ENCODE peak calls at places on chromosomes 3 and 15, in six cellular contexts. I is neuronal stem cell, U is mesenchymal stem cell, N is IMR-90, M is H1, E is H9. H is an unnamed sample.

GRCh38 chr3:195260286-195260905 is 10.6 kb downstream of the XXYLT1 start:
- DNase-seq in I (peak; percentile 35), E (peak; percentile 78), U (peak; percentile 45), M (peak; percentile 90), N (no peak), H (no peak)

GRCh38 chr15:66496951-66497501 is 536 bp downstream of the SNAPC5 start:
- DNase-seq in E (no peak), I (no peak), N (no peak), M (no peak), U (no peak), H (no peak)

GRCh38 chr3:23959147-23959900 is 14.2 kb downstream of the NR1D2 start:
- DNase-seq in N (peak; percentile 95), E (no peak), I (no peak), U (peak; percentile 90), M (no peak), H (peak; percentile 90)

GRCh38 chr3:31172336-31172735 is 277.9 kb upstream of the GADL1 start:
- DNase-seq in U (peak; percentile 4), M (no peak), E (no peak), I (no peak), N (no peak), H (no peak)

GRCh38 chr3:69092030-69092513 is 7.3 kb downstream of the ARL6IP5 start:
- DNase-seq in M (no peak), U (peak; percentile 37), N (no peak), I (no peak), E (no peak), H (no peak)

GRCh38 chr3:52456169-52456799 is 880 bp downstream of the NISCH start:
- DNase-seq in I (no peak), N (peak; percentile 20), U (peak; percentile 47), E (peak; percentile 45), M (peak; percentile 63), H (peak; percentile 43)

GRCh38 chr3:57755368-57756021 is 614 bp upstream of the SLMAP start:
- DNase-seq in E (no peak), M (no peak), U (no peak), I (no peak), N (peak; percentile 38), H (peak; percentile 83)

GRCh38 chr3:126110431-126111125 is 26.7 kb upstream of the SLC41A3 start:
- DNase-seq in E (no peak), N (no peak), M (peak; percentile 24), I (no peak), U (no peak), H (no peak)

GRCh38 chr3:102078864-102079808 is 229.8 kb downstream of the NFKBIZ start:
- DNase-seq in M (no peak), N (no peak), U (no peak), I (no peak), E (no peak), H (peak; percentile 44)

GRCh38 chr3:54696313-54696712 is 231.5 kb downstream of the LRTM1 start:
- DNase-seq in U (peak; percentile 6), I (no peak), N (no peak), M (no peak), E (no peak), H (no peak)

GRCh38 chr3:126267976-126268615 is 87.7 kb upstream of the ALDH1L1 start:
- DNase-seq in N (no peak), E (no peak), U (no peak), M (no peak), I (no peak), H (no peak)

GRCh38 chr3:106255870-106256248 is 387.0 kb upstream of the CBLB start:
- DNase-seq in E (no peak), N (no peak), U (no peak), M (no peak), I (no peak), H (no peak)

GRCh38 chr15:77010312-77010686 is 15.4 kb downstream of the PSTPIP1 start:
- DNase-seq in I (no peak), N (no peak), E (no peak), M (no peak), U (no peak), H (peak; percentile 33)

GRCh38 chr3:174844746-174845145 is 14.4 kb upstream of the NAALADL2 start:
- DNase-seq in U (no peak), N (no peak), E (no peak), I (no peak), M (no peak), H (no peak)

GRCh38 chr3:166527325-166527724 is 690.1 kb upstream of the BCHE start:
- DNase-seq in U (no peak), E (no peak), M (no peak), N (peak; percentile 3), I (no peak), H (no peak)

GRCh38 chr3:186705882-186706780 is 11.0 kb upstream of the KNG1 start:
- DNase-seq in I (no peak), E (no peak), M (no peak), U (no peak), N (no peak), H (no peak)

GRCh38 chr15:68205558-68205944 is 419 bp upstream of the CALML4 start:
- DNase-seq in E (no peak), N (no peak), I (no peak), M (no peak), U (no peak), H (no peak)

GRCh38 chr3:32316976-32317375 is 74.7 kb upstream of the CMTM7 start:
- DNase-seq in N (no peak), I (no peak), E (no peak), M (no peak), U (no peak), H (no peak)

GRCh38 chr3:34568766-34569165 is 770.3 kb downstream of the PDCD6IP start:
- DNase-seq in N (no peak), M (no peak), U (no peak), I (no peak), E (no peak), H (peak; percentile 80)

GRCh38 chr3:34569437-34569836 is 771.0 kb downstream of the PDCD6IP start:
- DNase-seq in N (no peak), I (no peak), U (no peak), M (no peak), E (no peak), H (no peak)

GRCh38 chr3:34567266-34567665 is 768.8 kb downstream of the PDCD6IP start:
- DNase-seq in N (no peak), I (no peak), E (no peak), U (no peak), M (no peak), H (no peak)

GRCh38 chr3:34570916-34571705 is 772.7 kb downstream of the PDCD6IP start:
- DNase-seq in U (no peak), I (no peak), M (no peak), E (no peak), N (no peak), H (peak; percentile 68)

DNA sequence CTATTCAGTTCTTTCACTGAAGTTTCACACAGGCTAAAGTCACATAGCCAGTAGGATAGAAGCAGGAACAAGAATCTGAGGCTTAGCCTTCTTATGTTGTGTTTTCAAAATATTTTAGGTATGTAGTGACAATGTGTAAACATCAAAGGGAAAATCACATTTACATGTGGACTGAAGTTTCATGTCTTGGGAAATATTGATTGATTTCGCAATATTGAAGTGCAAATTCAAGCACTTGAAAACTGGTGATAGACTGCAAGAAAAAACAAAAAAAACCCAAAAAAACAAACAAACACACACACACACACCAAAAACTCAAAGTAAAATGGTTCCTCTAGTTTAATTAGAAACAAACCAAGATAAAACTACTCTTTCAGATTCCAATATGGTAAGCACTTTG is 773.3 kb downstream of the PDCD6IP start:
- DNase-seq in M (no peak), N (no peak), E (no peak), I (no peak), U (no peak), H (no peak)
- H3K14ac ChIP-seq in M (no peak overlapping the region), N (no peak overlapping the region), E (no peak overlapping the region), I (no peak overlapping the region), U (no peak overlapping the region), H (no peak overlapping the region)

GRCh38 chr15:70197945-70198361 is 100.2 kb upstream of the TLE3 start:
- DNase-seq in N (no peak), M (no peak), E (no peak), I (no peak), U (no peak), H (peak; percentile 100)

GRCh38 chr15:70197318-70197944 is 99.7 kb upstream of the TLE3 start:
- DNase-seq in I (no peak), U (no peak), E (no peak), N (no peak), M (no peak), H (no peak)

GRCh38 chr15:70195171-70195807 is 97.6 kb upstream of the TLE3 start:
- DNase-seq in E (no peak), M (no peak), U (no peak), I (no peak), N (no peak), H (no peak)

GRCh38 chr15:70195808-70196304 is 98.1 kb upstream of the TLE3 start:
- DNase-seq in I (no peak), U (peak; percentile 91), N (peak; percentile 92), E (no peak), M (no peak), H (peak; percentile 84)

GRCh38 chr15:70196314-70197291 is 98.9 kb upstream of the TLE3 start:
- DNase-seq in M (peak; percentile 76), N (peak; percentile 88), I (peak; percentile 82), U (peak; percentile 87), E (peak; percentile 94), H (peak; percentile 100)
- H3K14ac ChIP-seq in M (no peak overlapping the region), N (peak overlapping the region; percentile 35), I (no peak overlapping the region), U (no peak overlapping the region), E (peak overlapping the region; percentile 60), H (peak overlapping the region; percentile 69)

GRCh38 chr3:9441501-9442221 is 44.2 kb downstream of the SETD5 start:
- DNase-seq in M (no peak), E (no peak), N (no peak), I (no peak), U (no peak), H (no peak)
- H3K14ac ChIP-seq in M (no peak overlapping the region), E (no peak overlapping the region), N (no peak overlapping the region), I (no peak overlapping the region), U (no peak overlapping the region), H (no peak overlapping the region)

GRCh38 chr3:17021614-17022013 is 136.9 kb downstream of the PLCL2 start:
- DNase-seq in I (no peak), U (no peak), M (no peak), E (no peak), N (no peak), H (no peak)

GRCh38 chr3:17025594-17026139 is 140.9 kb downstream of the PLCL2 start:
- DNase-seq in U (no peak), N (no peak), M (no peak), I (no peak), E (no peak), H (no peak)

GRCh38 chr3:17027344-17027743 is 142.6 kb downstream of the PLCL2 start:
- DNase-seq in N (no peak), U (no peak), I (no peak), M (no peak), E (no peak), H (no peak)

GRCh38 chr3:17028363-17028762 is 143.6 kb downstream of the PLCL2 start:
- DNase-seq in N (no peak), I (no peak), M (no peak), U (no peak), E (no peak), H (peak; percentile 41)

DNA sequence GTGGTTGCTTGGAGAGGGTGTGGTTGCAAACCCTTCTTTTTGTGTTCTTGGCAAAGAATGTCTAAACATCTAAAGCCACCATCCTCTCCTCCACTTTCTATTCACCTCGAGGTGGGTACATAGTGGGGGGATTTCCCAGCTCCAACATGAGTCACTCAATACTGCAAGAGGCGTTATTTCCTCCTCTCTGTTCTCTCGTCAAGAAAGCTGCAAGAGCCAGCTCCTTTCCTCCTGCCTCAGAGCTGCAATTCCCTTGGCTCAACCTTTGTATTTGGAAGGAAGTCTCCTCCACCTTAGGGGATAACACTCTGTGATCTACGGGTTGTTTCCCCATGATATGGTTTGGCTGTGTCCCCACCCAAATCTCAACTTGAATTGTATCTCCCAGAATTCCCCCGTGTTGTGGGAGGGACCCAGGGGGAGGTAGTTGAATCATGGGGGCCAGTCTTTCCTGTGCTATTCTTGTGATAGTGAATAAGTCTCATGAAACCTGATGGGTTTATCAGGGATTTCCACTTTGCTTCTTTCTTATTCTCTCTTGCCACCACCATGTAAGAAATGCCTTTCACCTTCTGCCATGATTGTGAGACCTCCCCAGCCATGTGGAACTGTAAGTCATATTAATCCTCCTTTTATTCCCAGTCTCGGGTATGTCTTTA is 138.4 kb downstream of the PLCL2 start:
- DNase-seq in E (no peak), N (peak; percentile 12), M (no peak), U (peak; percentile 16), I (no peak), H (no peak)
- H3K14ac ChIP-seq in E (no peak overlapping the region), N (no peak overlapping the region), M (no peak overlapping the region), U (no peak overlapping the region), I (no peak overlapping the region), H (no peak overlapping the region)